ENCODE peak calls at places on chromosomes 2 and 18, in seven cellular contexts. One of them, this sample, is unnamed.

GRCh38 chr2:176285321-176285720 is 16.1 kb downstream of the MTX2 start:
- DNase-seq in AG20443: peak; percentile 21
- DNase-seq in left ventricle myocardium inferior: no peak
- DNase-seq in AG09319: no peak
- DNase-seq in HS-5: no peak
- DNase-seq in Ammon's horn: no peak
- DNase-seq in GM23248: peak; percentile 71
- DNase-seq in this sample: peak; percentile 39

GRCh38 chr18:73927494-73927893 is 220.1 kb downstream of the FBXO15 start:
- DNase-seq in AG20443: no peak
- DNase-seq in left ventricle myocardium inferior: no peak
- DNase-seq in AG09319: no peak
- DNase-seq in HS-5: no peak
- DNase-seq in Ammon's horn: no peak
- DNase-seq in GM23248: no peak
- DNase-seq in this sample: no peak

GRCh38 chr2:61993422-61994024 is 88.0 kb downstream of the COMMD1 start:
- DNase-seq in AG20443: peak; percentile 61
- DNase-seq in left ventricle myocardium inferior: no peak
- DNase-seq in AG09319: no peak
- DNase-seq in HS-5: peak; percentile 2
- DNase-seq in Ammon's horn: peak; percentile 77
- DNase-seq in GM23248: peak; percentile 65
- DNase-seq in this sample: peak; percentile 58

GRCh38 chr2:48941908-48942307 is 186.4 kb upstream of the LHCGR start:
- DNase-seq in AG20443: no peak
- DNase-seq in left ventricle myocardium inferior: no peak
- DNase-seq in AG09319: no peak
- DNase-seq in HS-5: no peak
- DNase-seq in Ammon's horn: no peak
- DNase-seq in GM23248: no peak
- DNase-seq in this sample: no peak

GRCh38 chr2:110674620-110675555 is 3.0 kb downstream of the BUB1 start:
- DNase-seq in AG20443: peak; percentile 29
- DNase-seq in left ventricle myocardium inferior: no peak
- DNase-seq in AG09319: no peak
- DNase-seq in HS-5: no peak
- DNase-seq in Ammon's horn: peak; percentile 4
- DNase-seq in GM23248: peak; percentile 54
- DNase-seq in this sample: peak; percentile 30

GRCh38 chr2:100755441-100755840 is 64.5 kb upstream of the NPAS2 start:
- DNase-seq in AG20443: no peak
- DNase-seq in left ventricle myocardium inferior: no peak
- DNase-seq in AG09319: no peak
- DNase-seq in HS-5: no peak
- DNase-seq in Ammon's horn: no peak
- DNase-seq in GM23248: peak; percentile 54
- DNase-seq in this sample: peak; percentile 40

GRCh38 chr2:227503433-227504406 is 31.8 kb downstream of the AGFG1 start:
- DNase-seq in AG20443: peak; percentile 79
- DNase-seq in left ventricle myocardium inferior: no peak
- DNase-seq in AG09319: peak; percentile 18
- DNase-seq in HS-5: peak; percentile 88
- DNase-seq in Ammon's horn: no peak
- DNase-seq in GM23248: peak; percentile 88
- DNase-seq in this sample: peak; percentile 73

GRCh38 chr2:137493261-137493660 is 471.0 kb upstream of the HNMT start:
- DNase-seq in AG20443: no peak
- DNase-seq in left ventricle myocardium inferior: no peak
- DNase-seq in AG09319: no peak
- DNase-seq in HS-5: no peak
- DNase-seq in Ammon's horn: no peak
- DNase-seq in GM23248: no peak
- DNase-seq in this sample: no peak

GRCh38 chr18:77114564-77115391 is 17.8 kb downstream of the MBP start:
- DNase-seq in AG20443: peak; percentile 93
- DNase-seq in left ventricle myocardium inferior: peak; percentile 87
- DNase-seq in AG09319: peak; percentile 64
- DNase-seq in HS-5: peak; percentile 57
- DNase-seq in Ammon's horn: peak; percentile 78
- DNase-seq in GM23248: peak; percentile 99
- DNase-seq in this sample: peak; percentile 98

GRCh38 chr2:147469471-147469870 is 375.4 kb upstream of the ACVR2A start:
- DNase-seq in AG20443: no peak
- DNase-seq in left ventricle myocardium inferior: no peak
- DNase-seq in AG09319: no peak
- DNase-seq in HS-5: no peak
- DNase-seq in Ammon's horn: no peak
- DNase-seq in GM23248: no peak
- DNase-seq in this sample: no peak

GRCh38 chr2:150526827-150527226 is 39.4 kb upstream of the RND3 start:
- DNase-seq in AG20443: peak; percentile 75
- DNase-seq in left ventricle myocardium inferior: no peak
- DNase-seq in AG09319: peak; percentile 79
- DNase-seq in HS-5: peak; percentile 93
- DNase-seq in Ammon's horn: no peak
- DNase-seq in GM23248: peak; percentile 95
- DNase-seq in this sample: peak; percentile 96

GRCh38 chr2:68837164-68837860 is 33.9 kb downstream of the BMP10 start:
- DNase-seq in AG20443: no peak
- DNase-seq in left ventricle myocardium inferior: peak; percentile 71
- DNase-seq in AG09319: no peak
- DNase-seq in HS-5: no peak
- DNase-seq in Ammon's horn: peak; percentile 51
- DNase-seq in GM23248: peak; percentile 14
- DNase-seq in this sample: no peak

GRCh38 chr2:217162533-217162932 is 302.7 kb upstream of the TNP1 start:
- DNase-seq in AG20443: no peak
- DNase-seq in left ventricle myocardium inferior: no peak
- DNase-seq in AG09319: peak; percentile 40
- DNase-seq in HS-5: peak; percentile 60
- DNase-seq in Ammon's horn: peak; percentile 79
- DNase-seq in GM23248: peak; percentile 81
- DNase-seq in this sample: peak; percentile 85

GRCh38 chr2:37816036-37816435 is 109.1 kb upstream of the RMDN2 start:
- DNase-seq in AG20443: no peak
- DNase-seq in left ventricle myocardium inferior: no peak
- DNase-seq in AG09319: no peak
- DNase-seq in HS-5: no peak
- DNase-seq in Ammon's horn: no peak
- DNase-seq in GM23248: no peak
- DNase-seq in this sample: no peak

GRCh38 chr18:79789901-79790885 is 7.5 kb upstream of the KCNG2 start:
- DNase-seq in AG20443: no peak
- DNase-seq in left ventricle myocardium inferior: no peak
- DNase-seq in AG09319: no peak
- DNase-seq in HS-5: no peak
- DNase-seq in Ammon's horn: no peak
- DNase-seq in GM23248: no peak
- DNase-seq in this sample: no peak

This sample was measured in AG10803.